ENCODE peak calls at places on chromosomes 11 and 22, in four cellular contexts. K is HepG2, M is K562, G is GM12878. L is an unnamed sample. For H3K4me1, the result is how much of the 10 kb centered on the place peaks cover.

GRCh38 chr11:134725939-134726639 is 314.0 kb upstream of the B3GAT1 start:
- DNase-seq in K (peak), M (peak), G (no peak), L (peak)

GRCh38 chr11:10505278-10506012 is 35.5 kb downstream of the RNF141 start:
- DNase-seq in K (no peak), M (no peak), G (no peak), L (no peak)

GRCh38 chr22:23393721-23394320 is 186.3 kb downstream of the IGLL1 start:
- DNase-seq in K (no peak), M (no peak), G (no peak), L (no peak)

GRCh38 chr11:121153472-121153871 is 52.4 kb downstream of the TECTA start:
- DNase-seq in K (no peak), M (no peak), G (no peak), L (no peak)

GRCh38 chr11:77411238-77411637 is 62.7 kb downstream of the PAK1 start:
- DNase-seq in K (no peak), M (no peak), G (no peak), L (peak)

GRCh38 chr22:39356464-39356863 is 6.7 kb downstream of the SYNGR1 start:
- DNase-seq in K (no peak), M (no peak), G (no peak), L (no peak)

GRCh38 chr22:22728382-22728781 is 84.0 kb downstream of the GGTLC2 start:
- DNase-seq in K (no peak), M (no peak), G (no peak), L (no peak)

GRCh38 chr11:15897211-15897960 is 459.0 kb downstream of the SOX6 start:
- DNase-seq in K (no peak), M (no peak), G (no peak), L (no peak)

GRCh38 chr11:74307409-74307808 is 4.0 kb downstream of the P4HA3 start:
- DNase-seq in K (no peak), M (no peak), G (no peak), L (no peak)

GRCh38 chr11:112235750-112236390 is 9.6 kb downstream of the PTS start:
- DNase-seq in K (no peak), M (no peak), G (no peak), L (no peak)

GRCh38 chr11:61378713-61379313 is 13.6 kb upstream of the TMEM216 start:
- DNase-seq in K (peak), M (no peak), G (no peak), L (peak)

GRCh38 chr11:6418958-6419611 is at the start of gene APBB1:
- DNase-seq in K (no peak), M (peak), G (no peak), L (peak)

GRCh38 chr11:134666273-134667174 is 254.5 kb upstream of the B3GAT1 start:
- DNase-seq in K (no peak), M (no peak), G (no peak), L (no peak)

GRCh38 chr11:44680982-44681597 is 45.7 kb upstream of the TSPAN18 start:
- DNase-seq in K (no peak), M (no peak), G (no peak), L (no peak)

GRCh38 chr11:57646756-57647303 is 2.9 kb downstream of the YPEL4 start:
- DNase-seq in K (no peak), M (no peak), G (no peak), L (no peak)

GRCh38 chr11:47152953-47153950 is 23.4 kb downstream of the ARFGAP2 start:
- DNase-seq in K (peak), M (peak), G (peak), L (peak)

GRCh38 chr22:46734830-46735453 is 3.1 kb downstream of the CERK start:
- DNase-seq in K (no peak), M (no peak), G (peak), L (no peak)

GRCh38 chr11:47186076-47186936 is at the start of gene PACSIN3:
- DNase-seq in K (peak), M (peak), G (no peak), L (peak)

GRCh38 chr11:71463331-71464211 is 10.6 kb downstream of the NADSYN1 start:
- DNase-seq in K (no peak), M (no peak), G (no peak), L (no peak)

GRCh38 chr22:37330200-37331033 is 48.1 kb downstream of the CYTH4 start:
- DNase-seq in K (peak), M (peak), G (no peak), L (peak)

GRCh38 chr22:50465531-50465930 is 9.3 kb downstream of the SBF1 start:
- DNase-seq in K (no peak), M (no peak), G (no peak), L (no peak)

GRCh38 chr11:9489366-9489765 is 28.6 kb downstream of the ZNF143 start:
- DNase-seq in K (no peak), M (no peak), G (no peak), L (no peak)

GRCh38 chr11:58142781-58143180 is 17.5 kb upstream of the OR9I1 start:
- DNase-seq in K (no peak), M (no peak), G (no peak), L (no peak)

GRCh38 chr11:14418801-14419417 is 59.9 kb upstream of the RRAS2 start:
- DNase-seq in K (peak), M (peak), G (no peak), L (peak)

GRCh38 chr11:44445500-44446340 is 119.7 kb upstream of the CD82 start:
- DNase-seq in K (no peak), M (no peak), G (no peak), L (no peak)

GRCh38 chr22:12601870-12602779 is 2925.9 kb upstream of the OR11H1 start:
- DNase-seq in K (peak), M (peak), G (no peak), L (no peak)

GRCh38 chr11:9714540-9714939 is 50.7 kb downstream of the SWAP70 start:
- DNase-seq in K (no peak), M (no peak), G (no peak), L (no peak)

GRCh38 chr11:10666976-10667892 is 26.3 kb downstream of the IRAG1 start:
- DNase-seq in K (no peak), M (no peak), G (no peak), L (no peak)

GRCh38 chr22:30047364-30047738 is 32.9 kb upstream of the HORMAD2 start:
- DNase-seq in K (no peak), M (peak), G (no peak), L (no peak)

GRCh38 chr11:72821920-72822799 is 7.9 kb downstream of the ATG16L2 start:
- DNase-seq in K (peak), M (peak), G (peak), L (peak)

GRCh38 chr11:108817971-108818370 is 153.1 kb downstream of the DDX10 start:
- DNase-seq in K (peak), M (no peak), G (no peak), L (no peak)

GRCh38 chr11:85685820-85686459 is at the start of gene CCDC89:
- DNase-seq in K (peak), M (no peak), G (no peak), L (peak)

GRCh38 chr11:121895919-121896318 is 220.1 kb downstream of the BLID start:
- DNase-seq in K (no peak), M (no peak), G (no peak), L (no peak)

GRCh38 chr11:68940651-68941323 is 37.1 kb downstream of the IGHMBP2 start:
- DNase-seq in K (no peak), M (no peak), G (no peak), L (no peak)

GRCh38 chr11:43567396-43567975 is 113.1 kb upstream of the HSD17B12 start:
- DNase-seq in K (peak), M (peak), G (no peak), L (peak)

GRCh38 chr11:79264284-79264683 is 176.5 kb downstream of the TENM4 start:
- DNase-seq in K (no peak), M (no peak), G (no peak), L (no peak)

GRCh38 chr11:47004595-47005033 is 68.1 kb downstream of the CSTPP1 start:
- DNase-seq in K (peak), M (peak), G (no peak), L (no peak)

GRCh38 chr11:128503231-128503991 is 83.9 kb downstream of the ETS1 start:
- DNase-seq in K (no peak), M (no peak), G (no peak), L (no peak)

DNA sequence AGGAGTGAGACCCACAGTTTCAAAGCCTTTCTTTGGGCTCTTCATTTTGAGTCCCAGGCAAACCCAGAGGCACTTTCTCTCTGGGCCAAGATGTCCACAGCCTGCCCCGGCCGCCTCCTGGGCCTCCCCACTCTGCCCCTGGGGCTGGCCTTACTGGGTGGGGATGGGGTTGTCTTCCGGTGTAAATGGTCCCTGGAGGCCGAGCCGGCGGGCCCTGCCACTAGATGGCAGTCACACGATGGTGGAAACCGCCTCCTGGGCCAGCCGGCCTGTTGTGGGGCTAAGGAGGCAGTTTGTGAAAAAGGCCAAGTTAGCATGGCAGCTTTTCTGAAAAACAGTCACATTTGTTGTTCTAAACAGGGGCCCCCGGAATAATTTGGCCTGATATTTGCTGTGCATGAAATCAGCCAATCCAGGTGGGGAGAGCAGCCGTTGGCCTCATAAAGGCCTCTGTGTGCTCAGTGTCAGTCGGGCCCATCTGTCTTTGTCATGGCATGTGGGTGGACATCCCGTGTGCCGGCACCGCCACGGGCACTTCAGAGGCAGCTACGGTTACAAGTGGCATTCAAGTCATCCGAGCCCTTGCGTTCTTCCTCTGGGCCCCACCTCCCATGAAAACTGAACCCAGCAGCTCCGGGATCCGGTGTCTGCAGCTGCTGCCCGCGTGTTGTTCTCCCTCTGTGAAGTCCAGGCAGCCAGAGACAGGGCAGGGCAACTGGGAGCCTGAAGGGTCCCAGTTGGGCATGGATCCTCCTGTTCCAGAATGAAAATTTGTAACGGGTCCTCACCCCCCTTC is 6.6 kb downstream of the MRPL23 start:
- DNase-seq in K (no peak), M (no peak), G (no peak), L (no peak)
- TF ChIP-seq ESRRA in K (no peak), M (no peak), G (no peak), L (no peak)

GRCh38 chr22:45170001-45170466 is 6.3 kb downstream of the NUP50 start:
- DNase-seq in K (no peak), M (peak), G (no peak), L (no peak)
- H3K4me1 ChIP-seq in K (under half), M (under half), G (under half), L (under half)

GRCh38 chr11:130020323-130020722 is 17.7 kb upstream of the PRDM10 start:
- DNase-seq in K (no peak), M (no peak), G (no peak), L (no peak)
- TF ChIP-seq ESRRA in K (no peak), M (no peak), G (no peak), L (no peak)

DNA sequence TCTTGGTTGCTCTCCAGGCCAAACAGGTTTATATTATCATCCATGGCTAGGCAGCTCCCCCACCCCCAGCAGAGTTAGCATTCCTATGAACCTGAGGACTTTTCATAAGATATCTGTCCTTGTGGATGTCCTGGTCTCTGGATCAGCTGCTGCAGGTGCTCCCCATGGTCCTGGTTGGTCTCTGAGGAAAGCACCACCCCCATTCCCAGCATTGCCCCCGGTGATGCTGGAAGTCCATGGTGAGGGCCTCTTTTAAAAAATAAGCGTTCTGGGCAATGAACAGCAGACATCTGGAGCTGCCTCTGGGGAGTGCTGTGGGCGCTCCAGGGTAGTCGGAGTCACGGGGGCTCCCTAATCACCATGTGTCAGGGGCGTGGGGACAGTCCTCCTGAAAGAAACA is 26.6 kb downstream of the DKK3 start:
- DNase-seq in K (no peak), M (no peak), G (no peak), L (no peak)
- H3K4me1 ChIP-seq in K (under half), M (under half), G (under half), L (half or more)

GRCh38 chr22:35663371-35663770 is 15.1 kb downstream of the APOL6 start:
- DNase-seq in K (no peak), M (no peak), G (no peak), L (no peak)
- TF ChIP-seq ESRRA in K (no peak), M (no peak), G (no peak), L (no peak)

GRCh38 chr22:42073568-42074152 is 388 bp upstream of the PHETA2 start:
- DNase-seq in K (no peak), M (no peak), G (no peak), L (no peak)
- H3K4me1 ChIP-seq in K (under half), M (under half), G (under half), L (under half)

DNA sequence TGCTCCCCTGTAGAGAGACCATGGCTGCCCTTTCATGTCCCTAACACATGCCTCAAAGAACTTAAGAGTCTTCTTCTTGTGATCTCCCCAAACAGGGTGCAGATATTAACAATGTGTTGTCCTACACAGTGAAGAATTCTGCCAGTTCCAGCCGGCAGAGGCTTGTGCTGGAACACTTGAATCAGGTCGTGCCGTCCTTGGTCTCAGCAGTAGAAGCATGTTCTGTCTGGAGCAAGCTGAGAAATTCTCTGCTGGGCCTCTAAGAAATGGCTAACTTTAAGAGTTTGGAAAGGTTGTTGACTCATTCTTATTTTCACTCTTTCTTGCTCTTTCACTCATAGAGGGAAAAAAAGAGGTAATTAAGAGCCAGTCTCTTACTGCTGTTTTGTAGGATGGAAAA is 71.1 kb upstream of the SLC25A18 start:
- DNase-seq in K (no peak), M (no peak), G (no peak), L (no peak)
- TF ChIP-seq ESRRA in K (no peak), M (no peak), G (no peak), L (no peak)

GRCh38 chr11:62569611-62570010 is 4.1 kb downstream of the EEF1G start:
- DNase-seq in K (no peak), M (no peak), G (no peak), L (no peak)

GRCh38 chr11:62565100-62565802 is 8.4 kb downstream of the EEF1G start:
- DNase-seq in K (no peak), M (no peak), G (no peak), L (no peak)

GRCh38 chr11:62560566-62561103 is 13.1 kb downstream of the EEF1G start:
- DNase-seq in K (peak), M (peak), G (no peak), L (peak)

GRCh38 chr11:62567018-62567633 is 6.6 kb downstream of the EEF1G start:
- DNase-seq in K (no peak), M (no peak), G (no peak), L (no peak)

DNA sequence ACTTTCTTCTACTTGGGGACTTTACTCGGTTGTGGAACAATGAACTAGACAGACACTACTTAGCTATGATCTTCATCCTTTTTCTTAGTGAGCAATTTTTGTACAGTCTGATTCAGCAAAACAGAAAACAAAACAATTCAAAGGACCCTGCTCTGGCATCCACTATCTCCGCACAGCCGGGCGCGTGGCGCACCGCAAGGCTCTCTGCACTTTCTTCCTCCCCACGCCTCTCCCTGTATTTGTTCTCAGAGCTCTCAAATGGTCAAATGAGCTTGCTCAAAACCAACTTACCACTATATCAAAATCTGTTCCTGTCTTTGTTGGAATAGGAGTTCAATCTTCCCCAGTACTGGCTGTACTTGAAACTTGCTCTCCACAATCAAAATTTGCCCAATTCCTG is 7.4 kb downstream of the EEF1G start:
- DNase-seq in K (no peak), M (no peak), G (no peak), L (no peak)
- H3K4me1 ChIP-seq in K (half or more), M (under half), G (under half), L (half or more)